ENCODE peak calls at places on chromosomes 4 and X, in six cellular contexts. One of them, this sample, is unnamed.

GRCh38 chr4:71231073-71231752 is 107.6 kb upstream of the SLC4A4 start:
- DNase-seq in left kidney: peak; percentile 66
- DNase-seq in NCI-H1092 treated with DMSO at 0.1 percent for 48 hours: no peak
- DNase-seq in Panc1: no peak
- DNase-seq in NCI-H1417: no peak
- DNase-seq in central memory CD4-positive, alpha-beta T cell: no peak
- DNase-seq in this sample: no peak

GRCh38 chr4:82865592-82865991 is 25.4 kb downstream of the SEC31A start:
- DNase-seq in left kidney: peak; percentile 5
- DNase-seq in NCI-H1092 treated with DMSO at 0.1 percent for 48 hours: no peak
- DNase-seq in Panc1: no peak
- DNase-seq in NCI-H1417: no peak
- DNase-seq in central memory CD4-positive, alpha-beta T cell: peak; percentile 39
- DNase-seq in this sample: no peak

GRCh38 chrX:129980540-129981206 is 1.8 kb upstream of the BCORL1 start:
- DNase-seq in left kidney: peak; percentile 76
- DNase-seq in NCI-H1092 treated with DMSO at 0.1 percent for 48 hours: no peak
- DNase-seq in Panc1: no peak
- DNase-seq in NCI-H1417: no peak
- DNase-seq in central memory CD4-positive, alpha-beta T cell: no peak
- DNase-seq in this sample: no peak

GRCh38 chr4:140256335-140256734 is 102.4 kb upstream of the MAML3 start:
- DNase-seq in left kidney: no peak
- DNase-seq in NCI-H1092 treated with DMSO at 0.1 percent for 48 hours: no peak
- DNase-seq in Panc1: no peak
- DNase-seq in NCI-H1417: no peak
- DNase-seq in central memory CD4-positive, alpha-beta T cell: no peak
- DNase-seq in this sample: no peak

GRCh38 chr4:113837397-113837796 is 75.9 kb upstream of the CAMK2D start:
- DNase-seq in left kidney: no peak
- DNase-seq in NCI-H1092 treated with DMSO at 0.1 percent for 48 hours: no peak
- DNase-seq in Panc1: peak; percentile 2
- DNase-seq in NCI-H1417: no peak
- DNase-seq in central memory CD4-positive, alpha-beta T cell: no peak
- DNase-seq in this sample: no peak

GRCh38 chrX:16479206-16479869 is 170.6 kb upstream of the S100G start:
- DNase-seq in left kidney: no peak
- DNase-seq in NCI-H1092 treated with DMSO at 0.1 percent for 48 hours: no peak
- DNase-seq in Panc1: peak; percentile 25
- DNase-seq in NCI-H1417: no peak
- DNase-seq in central memory CD4-positive, alpha-beta T cell: no peak
- DNase-seq in this sample: no peak

GRCh38 chrX:64642482-64642881 is 247.2 kb upstream of the MTMR8 start:
- DNase-seq in left kidney: no peak
- DNase-seq in NCI-H1092 treated with DMSO at 0.1 percent for 48 hours: no peak
- DNase-seq in Panc1: no peak
- DNase-seq in NCI-H1417: no peak
- DNase-seq in central memory CD4-positive, alpha-beta T cell: no peak
- DNase-seq in this sample: no peak

GRCh38 chr4:152690706-152691651 is 11.2 kb upstream of the TMEM154 start:
- DNase-seq in left kidney: no peak
- DNase-seq in NCI-H1092 treated with DMSO at 0.1 percent for 48 hours: peak; percentile 22
- DNase-seq in Panc1: no peak
- DNase-seq in NCI-H1417: no peak
- DNase-seq in central memory CD4-positive, alpha-beta T cell: no peak
- DNase-seq in this sample: peak; percentile 80

GRCh38 chr4:156830356-156830755 is 141.2 kb downstream of the PDGFC start:
- DNase-seq in left kidney: no peak
- DNase-seq in NCI-H1092 treated with DMSO at 0.1 percent for 48 hours: no peak
- DNase-seq in Panc1: no peak
- DNase-seq in NCI-H1417: no peak
- DNase-seq in central memory CD4-positive, alpha-beta T cell: no peak
- DNase-seq in this sample: no peak

GRCh38 chr4:1695913-1696312 is 11.8 kb upstream of the FAM53A start:
- DNase-seq in left kidney: no peak
- DNase-seq in NCI-H1092 treated with DMSO at 0.1 percent for 48 hours: no peak
- DNase-seq in Panc1: no peak
- DNase-seq in NCI-H1417: no peak
- DNase-seq in central memory CD4-positive, alpha-beta T cell: no peak
- DNase-seq in this sample: no peak

GRCh38 chr4:184286346-184286745 is 68.7 kb upstream of the ENPP6 start:
- DNase-seq in left kidney: no peak
- DNase-seq in NCI-H1092 treated with DMSO at 0.1 percent for 48 hours: no peak
- DNase-seq in Panc1: no peak
- DNase-seq in NCI-H1417: no peak
- DNase-seq in central memory CD4-positive, alpha-beta T cell: no peak
- DNase-seq in this sample: no peak

GRCh38 chr4:34644716-34645115 is 1599.6 kb downstream of the ARAP2 start:
- DNase-seq in left kidney: no peak
- DNase-seq in NCI-H1092 treated with DMSO at 0.1 percent for 48 hours: no peak
- DNase-seq in Panc1: no peak
- DNase-seq in NCI-H1417: no peak
- DNase-seq in central memory CD4-positive, alpha-beta T cell: no peak
- DNase-seq in this sample: no peak

GRCh38 chr4:63670735-63671134 is 738.5 kb downstream of the TECRL start:
- DNase-seq in left kidney: no peak
- DNase-seq in NCI-H1092 treated with DMSO at 0.1 percent for 48 hours: no peak
- DNase-seq in Panc1: no peak
- DNase-seq in NCI-H1417: no peak
- DNase-seq in central memory CD4-positive, alpha-beta T cell: no peak
- DNase-seq in this sample: no peak

GRCh38 chr4:184409911-184410692 is 64.2 kb downstream of the IRF2 start:
- DNase-seq in left kidney: no peak
- DNase-seq in NCI-H1092 treated with DMSO at 0.1 percent for 48 hours: no peak
- DNase-seq in Panc1: no peak
- DNase-seq in NCI-H1417: no peak
- DNase-seq in central memory CD4-positive, alpha-beta T cell: peak; percentile 19
- DNase-seq in this sample: no peak

GRCh38 chr4:44725166-44725565 is 1.2 kb downstream of the GNPDA2 start:
- DNase-seq in left kidney: peak; percentile 28
- DNase-seq in NCI-H1092 treated with DMSO at 0.1 percent for 48 hours: no peak
- DNase-seq in Panc1: no peak
- DNase-seq in NCI-H1417: no peak
- DNase-seq in central memory CD4-positive, alpha-beta T cell: no peak
- DNase-seq in this sample: no peak

GRCh38 chr4:91116861-91117260 is 989.7 kb downstream of the CCSER1 start:
- DNase-seq in left kidney: peak; percentile 9
- DNase-seq in NCI-H1092 treated with DMSO at 0.1 percent for 48 hours: no peak
- DNase-seq in Panc1: no peak
- DNase-seq in NCI-H1417: peak; percentile 16
- DNase-seq in central memory CD4-positive, alpha-beta T cell: no peak
- DNase-seq in this sample: no peak

GRCh38 chrX:72159769-72160168 is 21.8 kb upstream of the PIN4 start:
- DNase-seq in left kidney: no peak
- DNase-seq in NCI-H1092 treated with DMSO at 0.1 percent for 48 hours: no peak
- DNase-seq in Panc1: no peak
- DNase-seq in NCI-H1417: no peak
- DNase-seq in central memory CD4-positive, alpha-beta T cell: no peak
- DNase-seq in this sample: no peak

GRCh38 chr4:156390599-156391296 is 437.1 kb upstream of the CTSO start:
- DNase-seq in left kidney: no peak
- DNase-seq in NCI-H1092 treated with DMSO at 0.1 percent for 48 hours: no peak
- DNase-seq in Panc1: no peak
- DNase-seq in NCI-H1417: no peak
- DNase-seq in central memory CD4-positive, alpha-beta T cell: no peak
- DNase-seq in this sample: no peak

GRCh38 chrX:46601283-46601682 is 27.7 kb downstream of the CHST7 start:
- DNase-seq in left kidney: no peak
- DNase-seq in NCI-H1092 treated with DMSO at 0.1 percent for 48 hours: no peak
- DNase-seq in Panc1: no peak
- DNase-seq in NCI-H1417: no peak
- DNase-seq in central memory CD4-positive, alpha-beta T cell: no peak
- DNase-seq in this sample: no peak

GRCh38 chr4:120331486-120332281 is 265.0 kb upstream of the MAD2L1 start:
- DNase-seq in left kidney: peak; percentile 6
- DNase-seq in NCI-H1092 treated with DMSO at 0.1 percent for 48 hours: no peak
- DNase-seq in Panc1: no peak
- DNase-seq in NCI-H1417: peak; percentile 38
- DNase-seq in central memory CD4-positive, alpha-beta T cell: no peak
- DNase-seq in this sample: peak; percentile 18

GRCh38 chrX:129823523-129823922 is 20.2 kb downstream of the ZDHHC9 start:
- DNase-seq in left kidney: no peak
- DNase-seq in NCI-H1092 treated with DMSO at 0.1 percent for 48 hours: no peak
- DNase-seq in Panc1: no peak
- DNase-seq in NCI-H1417: no peak
- DNase-seq in central memory CD4-positive, alpha-beta T cell: no peak
- DNase-seq in this sample: no peak

GRCh38 chr4:56861365-56861764 is 39.9 kb upstream of the SPINK2 start:
- DNase-seq in left kidney: no peak
- DNase-seq in NCI-H1092 treated with DMSO at 0.1 percent for 48 hours: no peak
- DNase-seq in Panc1: no peak
- DNase-seq in NCI-H1417: no peak
- DNase-seq in central memory CD4-positive, alpha-beta T cell: no peak
- DNase-seq in this sample: no peak

GRCh38 chr4:55321707-55322264 is 24.3 kb upstream of the SRD5A3 start:
- DNase-seq in left kidney: peak; percentile 91
- DNase-seq in NCI-H1092 treated with DMSO at 0.1 percent for 48 hours: peak; percentile 77
- DNase-seq in Panc1: peak; percentile 39
- DNase-seq in NCI-H1417: peak; percentile 90
- DNase-seq in central memory CD4-positive, alpha-beta T cell: no peak
- DNase-seq in this sample: peak; percentile 69

GRCh38 chrX:30652527-30653414 is 452 bp upstream of the GK start:
- DNase-seq in left kidney: peak; percentile 96
- DNase-seq in NCI-H1092 treated with DMSO at 0.1 percent for 48 hours: peak; percentile 93
- DNase-seq in Panc1: no peak
- DNase-seq in NCI-H1417: peak; percentile 84
- DNase-seq in central memory CD4-positive, alpha-beta T cell: peak; percentile 86
- DNase-seq in this sample: peak; percentile 71

GRCh38 chr4:121551271-121551670 is 145.5 kb downstream of the ANXA5 start:
- DNase-seq in left kidney: no peak
- DNase-seq in NCI-H1092 treated with DMSO at 0.1 percent for 48 hours: no peak
- DNase-seq in Panc1: no peak
- DNase-seq in NCI-H1417: no peak
- DNase-seq in central memory CD4-positive, alpha-beta T cell: no peak
- DNase-seq in this sample: no peak

GRCh38 chrX:8906299-8906698 is 105.1 kb upstream of the FAM9A start:
- DNase-seq in left kidney: no peak
- DNase-seq in NCI-H1092 treated with DMSO at 0.1 percent for 48 hours: no peak
- DNase-seq in Panc1: no peak
- DNase-seq in NCI-H1417: no peak
- DNase-seq in central memory CD4-positive, alpha-beta T cell: no peak
- DNase-seq in this sample: no peak

GRCh38 chr4:21469438-21470032 is 479.0 kb downstream of the KCNIP4 start:
- DNase-seq in left kidney: peak; percentile 55
- DNase-seq in NCI-H1092 treated with DMSO at 0.1 percent for 48 hours: peak; percentile 11
- DNase-seq in Panc1: peak; percentile 7
- DNase-seq in NCI-H1417: peak; percentile 42
- DNase-seq in central memory CD4-positive, alpha-beta T cell: no peak
- DNase-seq in this sample: no peak

GRCh38 chr4:67721770-67722597 is 21.0 kb upstream of the UBA6 start:
- DNase-seq in left kidney: no peak
- DNase-seq in NCI-H1092 treated with DMSO at 0.1 percent for 48 hours: no peak
- DNase-seq in Panc1: no peak
- DNase-seq in NCI-H1417: no peak
- DNase-seq in central memory CD4-positive, alpha-beta T cell: no peak
- DNase-seq in this sample: no peak

GRCh38 chr4:154720123-154720522 is 23.7 kb upstream of the LRAT start:
- DNase-seq in left kidney: no peak
- DNase-seq in NCI-H1092 treated with DMSO at 0.1 percent for 48 hours: no peak
- DNase-seq in Panc1: no peak
- DNase-seq in NCI-H1417: no peak
- DNase-seq in central memory CD4-positive, alpha-beta T cell: no peak
- DNase-seq in this sample: no peak

GRCh38 chr4:83024233-83024632 is 10.8 kb upstream of the COPS4 start:
- DNase-seq in left kidney: no peak
- DNase-seq in NCI-H1092 treated with DMSO at 0.1 percent for 48 hours: no peak
- DNase-seq in Panc1: no peak
- DNase-seq in NCI-H1417: no peak
- DNase-seq in central memory CD4-positive, alpha-beta T cell: no peak
- DNase-seq in this sample: no peak

GRCh38 chr4:2330119-2331042 is 68.5 kb upstream of the MXD4 start:
- DNase-seq in left kidney: peak; percentile 10
- DNase-seq in NCI-H1092 treated with DMSO at 0.1 percent for 48 hours: no peak
- DNase-seq in Panc1: peak; percentile 30
- DNase-seq in NCI-H1417: no peak
- DNase-seq in central memory CD4-positive, alpha-beta T cell: no peak
- DNase-seq in this sample: no peak

This sample was measured in DMS153.